ENCODE peak calls at places on chromosomes 2 and 18, in seven cellular contexts. A is MM.1S, X is A549, O is cardiac fibroblast, J is foreskin fibroblast, E is omental fat pad, P is epithelial cell of proximal tubule. M is an unnamed sample.

GRCh38 chr2:29751390-29751789 is 170.0 kb downstream of the ALK start:
- DNase-seq in A (no peak), J (no peak), O (no peak), X (no peak), E (no peak), P (no peak), M (no peak)

GRCh38 chr18:76391746-76392145 is 103.3 kb downstream of the ZNF516 start:
- DNase-seq in E (no peak), P (no peak), O (no peak), J (no peak), A (no peak), X (no peak), M (no peak)

GRCh38 chr2:200590090-200590489 is 4.3 kb downstream of the AOX1 start:
- DNase-seq in A (no peak), J (peak; percentile 78), E (no peak), P (no peak), X (no peak), O (peak; percentile 67), M (no peak)

GRCh38 chr2:85935170-85935745 is 46.5 kb upstream of the ST3GAL5 start:
- DNase-seq in A (no peak), P (no peak), J (no peak), O (no peak), X (no peak), E (no peak), M (no peak)

GRCh38 chr2:104890670-104891069 is 36.8 kb downstream of the POU3F3 start:
- DNase-seq in J (no peak), X (no peak), O (no peak), E (no peak), A (no peak), P (no peak), M (no peak)

GRCh38 chr18:74040459-74041332 is 106.9 kb downstream of the FBXO15 start:
- DNase-seq in P (no peak), A (peak; percentile 10), X (peak; percentile 46), E (no peak), O (no peak), J (no peak), M (no peak)

GRCh38 chr2:20514596-20515269 is 67.9 kb downstream of the RHOB start:
- DNase-seq in J (peak; percentile 91), A (no peak), P (peak; percentile 89), X (no peak), E (no peak), O (peak; percentile 98), M (peak; percentile 73)

GRCh38 chr2:234502285-234502918 is 5.5 kb upstream of the ARL4C start:
- DNase-seq in A (no peak), P (peak; percentile 52), E (no peak), X (no peak), O (peak; percentile 52), J (peak; percentile 72), M (peak; percentile 20)

GRCh38 chr2:192072261-192072660 is 122.5 kb downstream of the TMEFF2 start:
- DNase-seq in O (no peak), P (no peak), A (no peak), X (no peak), J (no peak), E (no peak), M (no peak)

GRCh38 chr18:48031011-48031480 is 100.6 kb upstream of the SMAD2 start:
- DNase-seq in E (no peak), O (peak; percentile 73), A (peak; percentile 61), P (no peak), X (peak; percentile 40), J (peak; percentile 39), M (no peak)

GRCh38 chr2:19068206-19068605 is 290.2 kb downstream of the OSR1 start:
- DNase-seq in O (no peak), X (no peak), A (no peak), E (no peak), P (no peak), J (no peak), M (no peak)

GRCh38 chr2:238161291-238162051 is 2.7 kb downstream of the ERFE start:
- DNase-seq in J (no peak), E (no peak), O (no peak), P (no peak), X (no peak), A (no peak), M (no peak)

GRCh38 chr2:177689623-177690022 is 297.1 kb downstream of the AGPS start:
- DNase-seq in P (no peak), O (no peak), A (no peak), X (no peak), J (no peak), E (no peak), M (no peak)

GRCh38 chr2:62197017-62197586 is 1.2 kb downstream of the B3GNT2 start:
- DNase-seq in E (no peak), P (no peak), X (peak; percentile 38), O (no peak), J (no peak), A (peak; percentile 53), M (no peak)

GRCh38 chr2:176473177-176473576 is 203.9 kb downstream of the MTX2 start:
- DNase-seq in O (peak; percentile 35), A (peak; percentile 50), E (no peak), P (no peak), X (no peak), J (no peak), M (no peak)

GRCh38 chr2:128440666-128441340 is 122.1 kb upstream of the HS6ST1 start:
- DNase-seq in A (no peak), J (no peak), O (no peak), P (no peak), X (no peak), E (no peak), M (no peak)

GRCh38 chr2:113198048-113198789 is 24.4 kb downstream of the PSD4 start:
- DNase-seq in P (no peak), J (no peak), E (no peak), A (no peak), X (no peak), O (no peak), M (no peak)

GRCh38 chr2:113197347-113198047 is 23.7 kb downstream of the PSD4 start:
- DNase-seq in E (no peak), P (no peak), A (no peak), J (no peak), X (no peak), O (no peak), M (no peak)

GRCh38 chr2:113200736-113201490 is 27.1 kb downstream of the PSD4 start:
- DNase-seq in A (no peak), X (no peak), E (no peak), J (no peak), O (no peak), P (no peak), M (no peak)

GRCh38 chr2:113200236-113200635 is 26.5 kb downstream of the PSD4 start:
- DNase-seq in O (no peak), X (no peak), E (no peak), P (no peak), J (no peak), A (no peak), M (no peak)

DNA sequence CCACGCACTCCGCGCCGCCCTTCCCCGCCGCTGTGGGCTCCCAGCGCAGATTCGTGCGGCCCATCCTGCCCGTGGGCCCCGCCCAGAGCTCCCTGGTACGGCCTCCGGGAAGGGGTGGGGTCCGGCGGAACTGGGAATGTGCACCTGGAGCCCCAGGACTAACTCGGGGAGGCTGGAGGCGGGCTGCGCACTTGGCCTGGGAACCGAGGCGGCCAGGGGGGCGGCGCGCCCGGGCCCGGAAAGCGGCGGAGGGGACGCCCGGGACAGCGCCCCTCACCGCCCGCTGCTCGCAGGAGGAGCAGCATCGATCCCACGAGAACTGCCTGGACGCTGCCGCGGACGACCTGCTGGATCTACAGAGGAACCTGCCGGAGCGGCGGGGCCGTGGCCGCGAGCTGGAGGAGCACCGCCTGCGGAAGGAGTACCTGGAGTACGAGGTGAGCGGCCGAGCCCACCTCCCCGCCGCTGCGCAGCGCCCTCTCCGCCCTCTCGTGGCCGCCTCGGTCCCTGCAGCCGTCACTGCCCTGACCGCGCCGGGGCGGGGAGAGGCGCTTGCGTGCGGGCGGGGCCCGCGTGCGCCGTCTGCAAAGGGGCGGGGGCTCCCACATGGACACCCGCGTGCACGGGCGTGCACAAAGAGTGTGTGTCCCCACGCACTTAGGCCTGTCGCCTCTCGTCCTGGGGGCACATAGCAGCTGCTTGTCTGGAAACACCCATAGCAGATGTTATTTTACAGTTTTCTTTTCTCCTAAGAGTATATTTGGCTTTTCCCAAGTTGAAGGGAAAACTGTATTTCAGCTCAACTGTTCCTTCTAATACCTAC is 25.2 kb downstream of the PSD4 start:
- DNase-seq in X (peak; percentile 61), P (no peak), J (peak; percentile 78), E (peak; percentile 72), O (peak; percentile 63), A (peak; percentile 56), M (no peak)
- TF ChIP-seq CTCF in X (peak; percentile 96), P (peak; percentile 72), J (peak; percentile 75), E (no peak), O (peak; percentile 59), A (peak; percentile 50), M (peak; percentile 59)

GRCh38 chr2:219537657-219538487 is 5.7 kb downstream of the CHPF start:
- DNase-seq in P (no peak), A (no peak), O (no peak), E (no peak), X (no peak), J (no peak), M (no peak)
- TF ChIP-seq CTCF in P (no peak), A (no peak), O (peak; percentile 1), E (no peak), X (no peak), J (no peak), M (no peak)

GRCh38 chr2:73910873-73911547 is 15.7 kb upstream of the DGUOK start:
- DNase-seq in O (no peak), A (no peak), J (no peak), E (no peak), X (no peak), P (no peak), M (no peak)

GRCh38 chr2:73906847-73907505 is 14.2 kb downstream of the ACTG2 start:
- DNase-seq in X (no peak), J (no peak), A (no peak), P (no peak), E (no peak), O (no peak), M (no peak)

GRCh38 chr2:73904952-73905351 is 12.1 kb downstream of the ACTG2 start:
- DNase-seq in P (no peak), A (no peak), J (no peak), O (no peak), E (no peak), X (no peak), M (no peak)

GRCh38 chr2:73908689-73909652 is 16.2 kb downstream of the ACTG2 start:
- DNase-seq in E (no peak), O (no peak), P (peak; percentile 94), A (no peak), J (no peak), X (no peak), M (no peak)

DNA sequence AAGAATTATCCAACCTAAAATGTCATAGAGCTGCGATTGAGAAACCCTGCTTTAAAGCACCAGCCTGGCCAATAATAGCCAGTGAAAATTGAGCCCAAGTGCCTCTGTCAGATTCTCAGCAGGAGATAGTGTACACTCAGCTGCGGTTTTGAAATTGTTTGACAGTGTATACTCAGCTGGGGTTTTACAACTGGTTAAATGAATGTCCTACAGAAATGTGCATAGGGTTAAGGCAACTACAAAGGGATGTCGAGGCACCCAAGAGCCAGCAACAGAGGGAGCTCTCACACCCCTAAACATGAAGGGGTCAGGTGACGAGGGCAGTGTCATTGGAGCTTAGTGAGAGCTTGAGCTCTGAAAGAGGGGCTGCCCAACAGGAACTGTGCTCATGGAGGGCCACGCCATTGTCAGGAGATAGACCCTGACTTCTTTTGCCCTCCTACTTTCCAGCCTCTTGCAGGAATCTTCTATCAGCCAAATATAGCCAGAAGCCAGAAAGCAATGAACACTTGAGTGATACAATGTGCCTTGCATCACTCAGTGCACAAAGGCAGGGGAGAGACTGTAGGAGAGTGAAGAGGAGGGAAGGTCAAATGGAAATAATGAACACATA is 15.1 kb downstream of the ACTG2 start:
- DNase-seq in X (no peak), P (no peak), O (peak; percentile 34), E (no peak), J (peak; percentile 47), A (peak; percentile 20), M (no peak)
- TF ChIP-seq CTCF in X (no peak), P (peak; percentile 28), O (no peak), E (no peak), J (peak; percentile 13), A (peak; percentile 31), M (peak; percentile 24)

GRCh38 chr2:113889471-113890252 is at the start of gene ACTR3:
- DNase-seq in P (peak; percentile 91), O (peak; percentile 99), A (peak; percentile 99), J (peak; percentile 98), E (peak; percentile 96), X (peak; percentile 76), M (peak; percentile 98)
- TF ChIP-seq CTCF in P (no peak), O (no peak), A (no peak), J (no peak), E (no peak), X (peak; percentile 5), M (peak; percentile 20)